ENCODE peak calls at places on chromosomes 3 and 15, in five cellular contexts. R is ovary; E is CD4-positive, CD25-positive, alpha-beta regulatory T cell; D is OCI-LY7; Q is HuH-7. N is an unnamed sample.

GRCh38 chr15:51270706-51271105 is 67.7 kb downstream of the CYP19A1 start:
- DNase-seq in E (no peak), D (no peak), R (no peak), Q (no peak), N (peak)

GRCh38 chr3:195086885-195087284 is 184.1 kb downstream of the XXYLT1 start:
- DNase-seq in D (no peak), Q (no peak), R (no peak), E (no peak), N (no peak)

GRCh38 chr3:176950743-176951142 is 246.5 kb downstream of the TBL1XR1 start:
- DNase-seq in Q (no peak), E (no peak), D (no peak), R (no peak), N (no peak)

GRCh38 chr3:55167586-55168317 is 239.9 kb upstream of the LRTM1 start:
- DNase-seq in Q (no peak), E (no peak), R (no peak), D (no peak), N (no peak)

GRCh38 chr3:58521002-58521670 is 15.9 kb downstream of the ACOX2 start:
- DNase-seq in R (no peak), Q (peak), D (no peak), E (no peak), N (no peak)

GRCh38 chr15:92011611-92012367 is 158.3 kb downstream of the SLCO3A1 start:
- DNase-seq in D (peak), E (no peak), Q (no peak), R (no peak), N (peak)

GRCh38 chr3:108410531-108410984 is 99.8 kb downstream of the MYH15 start:
- DNase-seq in Q (no peak), D (no peak), R (no peak), E (no peak), N (no peak)

GRCh38 chr3:72164635-72164978 is 379.7 kb upstream of the PROK2 start:
- DNase-seq in E (no peak), R (no peak), D (no peak), Q (no peak), N (no peak)

GRCh38 chr3:115623414-115623868 is at the start of gene GAP43:
- DNase-seq in Q (peak), E (no peak), R (peak), D (no peak), N (peak)

GRCh38 chr3:15172806-15173205 is 33.2 kb upstream of the CAPN7 start:
- DNase-seq in Q (no peak), E (no peak), R (no peak), D (no peak), N (no peak)

GRCh38 chr3:64023861-64024223 is 548 bp upstream of the PSMD6 start:
- DNase-seq in Q (no peak), E (no peak), D (peak), R (no peak), N (no peak)

GRCh38 chr3:72536206-72536887 is 311.9 kb downstream of the SHQ1 start:
- DNase-seq in Q (no peak), R (no peak), D (no peak), E (no peak), N (no peak)

GRCh38 chr3:72655758-72656157 is 192.5 kb downstream of the SHQ1 start:
- DNase-seq in D (no peak), E (no peak), R (no peak), Q (peak), N (no peak)

GRCh38 chr3:73520931-73521461 is 103.7 kb downstream of the PDZRN3 start:
- DNase-seq in E (no peak), R (no peak), Q (no peak), D (no peak), N (peak)

GRCh38 chr3:12994357-12994606 is 78.9 kb downstream of the IQSEC1 start:
- DNase-seq in E (no peak), Q (peak), D (no peak), R (peak), N (no peak)

GRCh38 chr3:12005951-12006625 is 1.9 kb downstream of the SYN2 start:
- DNase-seq in E (no peak), Q (no peak), R (no peak), D (no peak), N (no peak)

GRCh38 chr3:112013058-112013783 is 14.5 kb downstream of the TAGLN3 start:
- DNase-seq in R (peak), D (peak), E (peak), Q (peak), N (peak)

GRCh38 chr3:3200632-3201212 is 21.2 kb upstream of the CRBN start:
- DNase-seq in E (no peak), R (peak), Q (peak), D (peak), N (peak)

GRCh38 chr3:152174876-152175575 is 93.7 kb upstream of the MBNL1 start:
- DNase-seq in R (no peak), D (no peak), E (no peak), Q (no peak), N (no peak)

N was measured in globus pallidus.